ENCODE peak calls at places on chromosomes 3 and 15, in ten cellular contexts. Y is heart right ventricle, L is H9, D is sigmoid colon, U is pancreas, P is RWPE1, Z is colonic mucosa, Q is OCI-LY7, F is AG04450, H is tibial artery. S is an unnamed sample.

GRCh38 chr3:9947025-9947995 is 4.9 kb downstream of the PRRT3 start:
- DNase-seq in U (peak), D (peak), L (peak), P (peak), Y (peak), F (no peak), Q (no peak), Z (peak), H (peak), S (peak)

GRCh38 chr3:131363275-131363674 is 18.3 kb upstream of the NUDT16 start:
- DNase-seq in Z (peak), F (no peak), D (no peak), P (no peak), Y (no peak), Q (no peak), L (no peak), U (no peak), H (no peak), S (no peak)

GRCh38 chr3:5160926-5161858 is 26.3 kb upstream of the EDEM1 start:
- DNase-seq in Q (no peak), F (no peak), D (no peak), U (no peak), P (peak), L (no peak), H (no peak), Y (no peak), Z (no peak), S (no peak)

GRCh38 chr3:106759686-106760085 is 617.6 kb upstream of the CCDC54 start:
- DNase-seq in L (no peak), P (no peak), U (no peak), Y (no peak), Z (no peak), D (no peak), H (no peak), F (no peak), Q (no peak), S (no peak)

GRCh38 chr3:128488636-128488994 is 4.4 kb downstream of the GATA2 start:
- DNase-seq in Y (no peak), D (no peak), P (no peak), Q (no peak), F (no peak), H (no peak), U (no peak), Z (no peak), L (no peak), S (no peak)

GRCh38 chr3:36595531-36595930 is 168.8 kb downstream of the DCLK3 start:
- DNase-seq in P (no peak), Q (no peak), U (no peak), D (no peak), L (no peak), H (no peak), F (no peak), Y (no peak), Z (no peak), S (no peak)

GRCh38 chr15:79844221-79844620 is 52.6 kb downstream of the MTHFS start:
- DNase-seq in Q (no peak), L (no peak), P (no peak), D (no peak), Z (no peak), Y (no peak), H (no peak), U (no peak), F (no peak), S (no peak)

GRCh38 chr15:101288905-101289513 is 6.0 kb downstream of the SNRPA1 start:
- DNase-seq in Q (peak), F (no peak), Y (no peak), P (peak), Z (no peak), U (no peak), H (no peak), L (no peak), D (no peak), S (no peak)

GRCh38 chr3:33578325-33579180 is 138.3 kb upstream of the UBP1 start:
- DNase-seq in D (no peak), H (no peak), U (no peak), Q (no peak), Y (no peak), L (no peak), F (peak), P (peak), Z (no peak), S (no peak)

GRCh38 chr15:68730491-68731317 is 90.0 kb downstream of the ANP32A start:
- DNase-seq in Z (peak), Y (peak), Q (peak), F (no peak), L (peak), P (peak), D (peak), U (no peak), H (peak), S (peak)

GRCh38 chr3:138019288-138020069 is 9.5 kb downstream of the CLDN18 start:
- DNase-seq in P (no peak), Y (no peak), F (no peak), Q (no peak), U (no peak), D (no peak), H (no peak), Z (no peak), L (no peak), S (no peak)

GRCh38 chr3:64224826-64225606 is at the start of gene PRICKLE2:
- DNase-seq in Q (peak), Z (peak), Y (peak), H (peak), U (peak), L (peak), D (peak), P (no peak), F (peak), S (peak)

GRCh38 chr15:79032656-79033055 is 57.9 kb downstream of the RASGRF1 start:
- DNase-seq in Z (no peak), D (no peak), U (no peak), P (no peak), Y (no peak), L (no peak), F (no peak), Q (no peak), H (no peak), S (no peak)

GRCh38 chr3:176934698-176935097 is 262.6 kb downstream of the TBL1XR1 start:
- DNase-seq in L (no peak), H (no peak), F (no peak), Y (no peak), Q (no peak), U (no peak), P (no peak), Z (no peak), D (no peak), S (no peak)

GRCh38 chr3:49415931-49416601 is 3.8 kb downstream of the TCTA start:
- DNase-seq in L (no peak), Y (no peak), Z (no peak), F (no peak), H (no peak), P (no peak), D (no peak), U (peak), Q (peak), S (no peak)

GRCh38 chr3:23949784-23950183 is 4.7 kb downstream of the NR1D2 start:
- DNase-seq in P (no peak), H (peak), D (no peak), Y (peak), Z (no peak), F (no peak), Q (no peak), L (no peak), U (no peak), S (peak)

GRCh38 chr3:122074621-122075265 is 19.6 kb downstream of the CD86 start:
- DNase-seq in L (no peak), D (peak), U (no peak), F (no peak), H (peak), Y (peak), Q (peak), Z (no peak), P (no peak), S (no peak)

GRCh38 chr3:104102386-104102785 is 1264.3 kb upstream of the ALCAM start:
- DNase-seq in Y (no peak), L (peak), F (peak), D (no peak), Q (peak), P (peak), Z (no peak), U (no peak), H (no peak), S (no peak)

GRCh38 chr3:66863205-66864135 is 134.6 kb upstream of the KBTBD8 start:
- DNase-seq in H (no peak), Z (no peak), L (no peak), Q (no peak), Y (no peak), P (no peak), D (no peak), F (no peak), U (no peak), S (no peak)

GRCh38 chr15:92079047-92079446 is 225.5 kb downstream of the SLCO3A1 start:
- DNase-seq in L (no peak), Z (no peak), U (no peak), F (no peak), Y (no peak), P (no peak), H (no peak), D (no peak), Q (peak), S (no peak)

GRCh38 chr3:125351814-125352456 is 23.2 kb downstream of the ZNF148 start:
- DNase-seq in Z (no peak), D (no peak), Q (no peak), L (no peak), P (no peak), U (no peak), H (no peak), Y (no peak), F (no peak), S (no peak)

GRCh38 chr3:122760457-122761271 is 33.0 kb downstream of the HSPBAP1 start:
- DNase-seq in U (no peak), Y (no peak), H (no peak), F (no peak), L (peak), Q (no peak), Z (no peak), P (no peak), D (no peak), S (no peak)

GRCh38 chr15:101453123-101454120 is 36.1 kb downstream of the PCSK6 start:
- DNase-seq in U (no peak), Z (no peak), Q (no peak), P (no peak), F (no peak), L (no peak), D (no peak), Y (no peak), H (no peak), S (no peak)

GRCh38 chr3:63386568-63386967 is 108.5 kb downstream of the SYNPR start:
- DNase-seq in P (no peak), Z (no peak), F (no peak), Y (no peak), Q (no peak), H (no peak), L (peak), D (no peak), U (peak), S (no peak)

GRCh38 chr3:97895216-97895615 is 73.4 kb downstream of the CRYBG3 start:
- DNase-seq in P (no peak), L (no peak), U (no peak), F (no peak), Q (peak), Y (no peak), D (no peak), Z (no peak), H (no peak), S (no peak)

GRCh38 chr3:106035618-106036017 is 166.8 kb upstream of the CBLB start:
- DNase-seq in L (no peak), F (no peak), Z (no peak), U (no peak), Y (no peak), D (no peak), Q (no peak), P (no peak), H (no peak), S (no peak)

GRCh38 chr3:186570941-186571643 is 572 bp downstream of the DNAJB11 start:
- DNase-seq in Y (no peak), Q (no peak), F (no peak), Z (no peak), P (no peak), L (no peak), H (no peak), U (no peak), D (no peak), S (no peak)

GRCh38 chr15:70569139-70569717 is 194.1 kb downstream of the UACA start:
- DNase-seq in Z (no peak), D (no peak), Q (no peak), F (peak), L (peak), Y (peak), H (no peak), P (peak), U (no peak), S (peak)

GRCh38 chr3:174441588-174442316 is 417.4 kb upstream of the NAALADL2 start:
- DNase-seq in F (peak), D (no peak), L (no peak), P (peak), Y (no peak), U (no peak), H (no peak), Q (no peak), Z (no peak), S (no peak)

GRCh38 chr15:61917457-61917856 is 142.8 kb downstream of the VPS13C start:
- DNase-seq in F (no peak), L (no peak), Q (no peak), Z (no peak), D (no peak), U (no peak), P (no peak), Y (no peak), H (no peak), S (no peak)

GRCh38 chr15:74176262-74177208 is 3.0 kb downstream of the ISLR start:
- DNase-seq in Q (no peak), P (no peak), D (peak), U (peak), H (peak), F (no peak), L (peak), Z (no peak), Y (no peak), S (no peak)

GRCh38 chr15:74178326-74179100 is 5.0 kb downstream of the ISLR start:
- DNase-seq in Z (no peak), F (no peak), L (no peak), H (no peak), P (no peak), D (peak), Q (no peak), Y (no peak), U (no peak), S (no peak)

GRCh38 chr15:74180689-74181602 is 7.4 kb downstream of the ISLR start:
- DNase-seq in Q (no peak), Y (no peak), L (no peak), D (peak), H (no peak), P (no peak), U (peak), Z (no peak), F (no peak), S (no peak)

GRCh38 chr15:74179983-74180688 is 6.6 kb downstream of the ISLR start:
- DNase-seq in U (no peak), P (no peak), Q (no peak), Y (peak), Z (no peak), F (no peak), D (peak), L (no peak), H (no peak), S (no peak)

DNA sequence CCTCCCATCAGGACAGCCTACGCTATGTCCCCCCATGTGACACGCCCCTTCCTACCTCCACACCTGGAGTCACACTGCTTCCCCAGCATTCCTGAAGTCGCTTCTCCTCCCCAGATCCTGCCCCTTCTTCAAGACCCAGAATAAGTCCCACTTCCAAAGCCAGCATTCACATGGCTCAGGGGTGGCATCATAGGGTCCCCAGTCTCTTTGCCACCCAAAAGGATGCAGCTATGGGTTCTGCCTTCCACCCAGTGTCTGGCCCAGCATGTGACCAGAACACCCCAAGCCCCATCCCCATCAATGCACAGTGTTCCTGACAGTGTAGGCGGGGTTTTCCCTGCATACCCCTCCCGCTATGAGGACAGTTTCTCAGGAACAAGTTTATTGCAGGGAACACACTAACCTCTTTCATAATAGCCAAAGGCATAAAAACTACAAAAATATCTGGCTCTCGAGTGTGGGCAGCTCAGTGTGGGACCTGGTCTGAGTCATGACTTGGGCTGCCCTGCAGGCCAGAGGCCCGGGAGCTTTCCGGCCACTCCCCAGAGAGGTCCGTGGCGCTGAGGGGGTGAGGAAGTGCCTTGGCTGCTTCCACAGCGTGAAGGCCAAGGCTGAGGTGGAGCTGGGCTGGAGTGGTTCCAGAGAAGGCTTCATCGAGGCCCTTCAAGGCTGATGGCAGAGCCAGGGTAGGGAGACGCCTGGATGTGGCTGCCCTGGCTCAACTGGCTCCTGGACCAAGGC is 5.8 kb downstream of the ISLR start:
- DNase-seq in F (peak), D (peak), Y (peak), L (no peak), Z (no peak), P (peak), U (no peak), H (peak), Q (no peak), S (no peak)
- H3K27ac ChIP-seq in F (peak), D (peak), Y (peak), L (no peak), Z (no peak), P (peak), U (peak), H (peak), Q (no peak), S (no peak)

GRCh38 chr15:85439996-85440395 is 59.6 kb downstream of the AKAP13 start:
- DNase-seq in Z (no peak), P (no peak), D (no peak), L (no peak), F (no peak), Y (no peak), U (no peak), H (no peak), Q (no peak), S (no peak)
- H3K27ac ChIP-seq in Z (no peak), P (no peak), D (no peak), L (no peak), F (no peak), Y (peak), U (no peak), H (no peak), Q (peak), S (no peak)

DNA sequence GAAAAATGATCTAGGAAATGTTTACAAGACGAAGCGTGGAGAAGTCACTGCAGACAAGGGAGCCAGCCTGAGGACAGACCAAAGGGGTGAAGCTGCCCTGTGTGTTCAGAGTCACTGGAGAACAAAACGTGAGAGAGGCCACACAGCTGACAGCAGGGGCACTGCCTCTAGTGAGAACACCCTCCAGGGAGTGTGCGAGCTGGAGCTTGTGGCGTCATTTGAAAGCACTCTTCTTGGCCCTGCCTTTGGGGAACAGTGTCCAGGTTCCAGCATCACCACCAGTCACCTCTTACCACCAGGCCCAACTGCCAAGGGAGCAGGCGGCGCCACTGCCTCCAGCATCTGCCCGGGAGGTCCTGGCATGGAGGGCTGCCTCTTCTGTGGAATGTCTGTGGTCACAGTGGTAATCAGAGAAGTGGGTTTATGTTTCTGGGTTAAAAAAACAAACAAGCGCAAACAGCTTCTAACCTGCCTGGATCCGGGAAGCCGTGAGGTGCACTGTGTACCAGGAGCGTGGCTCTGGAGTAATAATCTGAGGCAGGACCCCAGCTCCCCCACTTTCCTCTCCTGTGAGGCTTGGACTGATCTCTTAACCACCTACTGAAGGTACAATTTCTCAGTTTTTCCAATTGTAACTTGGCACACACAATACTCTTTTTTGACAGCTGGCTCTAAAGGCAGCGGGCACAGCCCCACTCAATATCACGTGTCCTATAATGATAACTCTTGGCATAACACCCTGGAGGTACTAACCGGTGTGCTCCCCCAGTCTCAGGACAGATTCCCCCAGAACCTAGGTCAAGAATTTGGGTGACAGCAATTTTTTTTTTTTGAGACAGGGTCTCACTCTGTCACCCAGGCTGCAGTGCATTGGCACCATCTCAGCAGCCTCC is 32.2 kb upstream of the CDCP1 start:
- DNase-seq in F (no peak), P (no peak), L (no peak), Y (no peak), Q (no peak), Z (no peak), D (no peak), H (no peak), U (no peak), S (no peak)
- H3K27ac ChIP-seq in F (peak), P (peak), L (no peak), Y (no peak), Q (no peak), Z (no peak), D (peak), H (no peak), U (no peak), S (no peak)

DNA sequence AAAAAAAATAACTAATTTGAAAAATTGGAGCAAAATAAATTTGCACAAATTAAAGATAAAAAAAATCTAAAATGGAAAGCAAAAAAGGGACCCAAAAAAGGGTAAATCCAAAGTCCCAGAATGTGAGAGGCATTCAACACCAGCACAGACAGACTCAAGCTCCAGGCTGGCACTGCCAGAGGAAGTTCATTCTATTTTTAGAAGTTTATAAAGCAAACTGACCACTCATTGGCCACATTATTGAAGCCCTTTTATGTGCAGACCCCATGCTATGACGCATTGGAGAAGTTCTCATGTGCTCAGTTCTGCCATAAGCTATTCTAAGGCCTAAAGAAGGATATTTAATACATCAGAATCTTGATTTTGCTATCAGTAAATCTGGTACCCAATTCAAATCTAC is 17.6 kb upstream of the BOC start:
- DNase-seq in Y (no peak), H (no peak), Z (no peak), L (no peak), F (no peak), D (no peak), U (no peak), Q (no peak), P (no peak), S (no peak)
- H3K27ac ChIP-seq in Y (no peak), H (peak), Z (no peak), L (no peak), F (no peak), D (peak), U (no peak), Q (no peak), P (no peak), S (no peak)

S was measured in substantia nigra.